ENCODE peak calls at places on chromosomes 11 and 22, in four cellular contexts. One of them, this sample, is unnamed.

GRCh38 chr22:50118557-50119168 is 28.9 kb downstream of the MOV10L1 start:
- DNase-seq in HEK293T: no peak
- DNase-seq in dorsolateral prefrontal cortex: no peak
- DNase-seq in caudate nucleus: no peak
- DNase-seq in this sample: peak

GRCh38 chr11:1827931-1828330 is 6.9 kb upstream of the SYT8 start:
- DNase-seq in HEK293T: no peak
- DNase-seq in dorsolateral prefrontal cortex: no peak
- DNase-seq in caudate nucleus: no peak
- DNase-seq in this sample: peak

GRCh38 chr11:12876340-12876739 is 132.8 kb upstream of the RASSF10 start:
- DNase-seq in HEK293T: no peak
- DNase-seq in dorsolateral prefrontal cortex: no peak
- DNase-seq in caudate nucleus: no peak
- DNase-seq in this sample: no peak

GRCh38 chr11:67051945-67052488 is 4.6 kb upstream of the RHOD start:
- DNase-seq in HEK293T: no peak
- DNase-seq in dorsolateral prefrontal cortex: no peak
- DNase-seq in caudate nucleus: no peak
- DNase-seq in this sample: peak

GRCh38 chr22:37229012-37229804 is 14.9 kb downstream of the RAC2 start:
- DNase-seq in HEK293T: no peak
- DNase-seq in dorsolateral prefrontal cortex: no peak
- DNase-seq in caudate nucleus: no peak
- DNase-seq in this sample: peak

GRCh38 chr11:2097356-2097997 is 41.7 kb downstream of the IGF2 start:
- DNase-seq in HEK293T: no peak
- DNase-seq in dorsolateral prefrontal cortex: peak
- DNase-seq in caudate nucleus: no peak
- DNase-seq in this sample: peak

GRCh38 chr11:34787348-34787747 is 128.8 kb downstream of the APIP start:
- DNase-seq in HEK293T: no peak
- DNase-seq in dorsolateral prefrontal cortex: no peak
- DNase-seq in caudate nucleus: no peak
- DNase-seq in this sample: no peak

GRCh38 chr11:115215694-115216615 is 288.3 kb downstream of the CADM1 start:
- DNase-seq in HEK293T: peak
- DNase-seq in dorsolateral prefrontal cortex: no peak
- DNase-seq in caudate nucleus: no peak
- DNase-seq in this sample: no peak

GRCh38 chr11:17803751-17804334 is 69.3 kb downstream of the KCNC1 start:
- DNase-seq in HEK293T: no peak
- DNase-seq in dorsolateral prefrontal cortex: no peak
- DNase-seq in caudate nucleus: no peak
- DNase-seq in this sample: no peak

GRCh38 chr11:118005224-118006152 is 19.3 kb downstream of the IL10RA start:
- DNase-seq in HEK293T: no peak
- DNase-seq in dorsolateral prefrontal cortex: no peak
- DNase-seq in caudate nucleus: no peak
- DNase-seq in this sample: no peak

GRCh38 chr11:27242591-27242990 is 120.4 kb downstream of the CCDC34 start:
- DNase-seq in HEK293T: no peak
- DNase-seq in dorsolateral prefrontal cortex: no peak
- DNase-seq in caudate nucleus: no peak
- DNase-seq in this sample: no peak

GRCh38 chr22:48795664-48796063 is 1032.0 kb downstream of the BRD1 start:
- DNase-seq in HEK293T: no peak
- DNase-seq in dorsolateral prefrontal cortex: no peak
- DNase-seq in caudate nucleus: no peak
- DNase-seq in this sample: no peak

GRCh38 chr22:37045958-37046357 is 5.6 kb upstream of the KCTD17 start:
- DNase-seq in HEK293T: peak
- DNase-seq in dorsolateral prefrontal cortex: no peak
- DNase-seq in caudate nucleus: no peak
- DNase-seq in this sample: peak

GRCh38 chr11:62013266-62014157 is 46.1 kb upstream of the FTH1 start:
- DNase-seq in HEK293T: no peak
- DNase-seq in dorsolateral prefrontal cortex: no peak
- DNase-seq in caudate nucleus: no peak
- DNase-seq in this sample: no peak

GRCh38 chr22:20803696-20804324 is 29.9 kb downstream of the SERPIND1 start:
- DNase-seq in HEK293T: peak
- DNase-seq in dorsolateral prefrontal cortex: peak
- DNase-seq in caudate nucleus: no peak
- DNase-seq in this sample: peak

GRCh38 chr11:122045181-122045586 is 70.8 kb downstream of the BLID start:
- DNase-seq in HEK293T: no peak
- DNase-seq in dorsolateral prefrontal cortex: no peak
- DNase-seq in caudate nucleus: no peak
- DNase-seq in this sample: peak

This sample was measured in osteoblast.